ENCODE peak calls at places on chromosomes 13 and 19, in seven cellular contexts. One of them, this sample, is unnamed.

GRCh38 chr19:19742773-19743172 is 9.9 kb upstream of the ZNF14 start:
- DNase-seq in thoracic aorta: no peak
- DNase-seq in heart left ventricle: no peak
- DNase-seq in lower lobe of right lung: no peak
- DNase-seq in AG09309: no peak
- DNase-seq in ascending aorta: no peak
- DNase-seq in cardiac fibroblast: no peak
- DNase-seq in this sample: no peak

GRCh38 chr19:15448014-15448777 is 1.6 kb downstream of the WIZ start:
- DNase-seq in AG09309: no peak
- DNase-seq in ascending aorta: no peak
- DNase-seq in thoracic aorta: no peak
- DNase-seq in cardiac fibroblast: no peak
- DNase-seq in lower lobe of right lung: no peak
- DNase-seq in heart left ventricle: no peak
- DNase-seq in this sample: no peak

GRCh38 chr13:111288276-111288675 is 32.2 kb upstream of the TEX29 start:
- DNase-seq in heart left ventricle: no peak
- DNase-seq in ascending aorta: no peak
- DNase-seq in AG09309: no peak
- DNase-seq in thoracic aorta: no peak
- DNase-seq in lower lobe of right lung: no peak
- DNase-seq in cardiac fibroblast: no peak
- DNase-seq in this sample: no peak

GRCh38 chr19:47891923-47892666 is 6.0 kb upstream of the SULT2A1 start:
- DNase-seq in ascending aorta: no peak
- DNase-seq in AG09309: no peak
- DNase-seq in cardiac fibroblast: peak
- DNase-seq in thoracic aorta: no peak
- DNase-seq in heart left ventricle: no peak
- DNase-seq in lower lobe of right lung: no peak
- DNase-seq in this sample: peak

GRCh38 chr13:112073245-112074138 is 6.5 kb downstream of the SOX1 start:
- DNase-seq in lower lobe of right lung: no peak
- DNase-seq in cardiac fibroblast: no peak
- DNase-seq in AG09309: no peak
- DNase-seq in thoracic aorta: no peak
- DNase-seq in heart left ventricle: no peak
- DNase-seq in ascending aorta: no peak
- DNase-seq in this sample: no peak

GRCh38 chr19:343941-344624 is 513 bp downstream of the MIER2 start:
- DNase-seq in AG09309: no peak
- DNase-seq in heart left ventricle: no peak
- DNase-seq in cardiac fibroblast: peak
- DNase-seq in ascending aorta: no peak
- DNase-seq in lower lobe of right lung: no peak
- DNase-seq in thoracic aorta: no peak
- DNase-seq in this sample: peak

GRCh38 chr19:28020631-28021315 is 1192.2 kb downstream of the UQCRFS1 start:
- DNase-seq in thoracic aorta: no peak
- DNase-seq in AG09309: no peak
- DNase-seq in cardiac fibroblast: no peak
- DNase-seq in lower lobe of right lung: no peak
- DNase-seq in heart left ventricle: no peak
- DNase-seq in ascending aorta: no peak
- DNase-seq in this sample: no peak

GRCh38 chr19:42532881-42533280 is 4.6 kb upstream of the CEACAM1 start:
- DNase-seq in AG09309: no peak
- DNase-seq in ascending aorta: no peak
- DNase-seq in lower lobe of right lung: no peak
- DNase-seq in heart left ventricle: no peak
- DNase-seq in thoracic aorta: no peak
- DNase-seq in cardiac fibroblast: no peak
- DNase-seq in this sample: no peak

GRCh38 chr19:14559916-14560775 is 11.7 kb downstream of the NDUFB7 start:
- DNase-seq in lower lobe of right lung: no peak
- DNase-seq in cardiac fibroblast: no peak
- DNase-seq in thoracic aorta: no peak
- DNase-seq in AG09309: no peak
- DNase-seq in heart left ventricle: peak
- DNase-seq in ascending aorta: no peak
- DNase-seq in this sample: no peak

GRCh38 chr19:39409886-39410619 is 2.4 kb upstream of the PLEKHG2 start:
- DNase-seq in AG09309: no peak
- DNase-seq in heart left ventricle: peak
- DNase-seq in ascending aorta: peak
- DNase-seq in thoracic aorta: no peak
- DNase-seq in lower lobe of right lung: peak
- DNase-seq in cardiac fibroblast: peak
- DNase-seq in this sample: no peak

GRCh38 chr13:77611068-77611467 is 75.6 kb downstream of the SCEL start:
- DNase-seq in AG09309: no peak
- DNase-seq in thoracic aorta: no peak
- DNase-seq in lower lobe of right lung: no peak
- DNase-seq in ascending aorta: no peak
- DNase-seq in heart left ventricle: no peak
- DNase-seq in cardiac fibroblast: no peak
- DNase-seq in this sample: no peak

GRCh38 chr19:48900477-48901452 is 653 bp downstream of the NUCB1 start:
- DNase-seq in heart left ventricle: no peak
- DNase-seq in thoracic aorta: no peak
- DNase-seq in AG09309: no peak
- DNase-seq in lower lobe of right lung: no peak
- DNase-seq in cardiac fibroblast: peak
- DNase-seq in ascending aorta: no peak
- DNase-seq in this sample: peak

GRCh38 chr13:35720690-35721554 is 244.4 kb upstream of the MAB21L1 start:
- DNase-seq in cardiac fibroblast: peak
- DNase-seq in AG09309: no peak
- DNase-seq in thoracic aorta: no peak
- DNase-seq in ascending aorta: no peak
- DNase-seq in lower lobe of right lung: peak
- DNase-seq in heart left ventricle: peak
- DNase-seq in this sample: peak

GRCh38 chr13:112869202-112870061 is 99.6 kb upstream of the MCF2L start:
- DNase-seq in ascending aorta: no peak
- DNase-seq in AG09309: no peak
- DNase-seq in thoracic aorta: no peak
- DNase-seq in heart left ventricle: peak
- DNase-seq in cardiac fibroblast: no peak
- DNase-seq in lower lobe of right lung: no peak
- DNase-seq in this sample: no peak

GRCh38 chr13:99231726-99232125 is 26.5 kb downstream of the GPR18 start:
- DNase-seq in lower lobe of right lung: no peak
- DNase-seq in thoracic aorta: no peak
- DNase-seq in AG09309: no peak
- DNase-seq in cardiac fibroblast: no peak
- DNase-seq in heart left ventricle: no peak
- DNase-seq in ascending aorta: no peak
- DNase-seq in this sample: no peak

GRCh38 chr13:67366533-67366932 is 136.4 kb upstream of the PCDH9 start:
- DNase-seq in thoracic aorta: no peak
- DNase-seq in cardiac fibroblast: peak
- DNase-seq in AG09309: no peak
- DNase-seq in heart left ventricle: no peak
- DNase-seq in lower lobe of right lung: no peak
- DNase-seq in ascending aorta: no peak
- DNase-seq in this sample: peak

GRCh38 chr19:15563325-15563794 is 51.7 kb upstream of the CYP4F8 start:
- DNase-seq in AG09309: no peak
- DNase-seq in ascending aorta: no peak
- DNase-seq in cardiac fibroblast: peak
- DNase-seq in lower lobe of right lung: no peak
- DNase-seq in thoracic aorta: no peak
- DNase-seq in heart left ventricle: peak
- DNase-seq in this sample: peak

GRCh38 chr19:29941828-29942403 is at the start of gene URI1:
- DNase-seq in ascending aorta: peak
- DNase-seq in heart left ventricle: peak
- DNase-seq in cardiac fibroblast: peak
- DNase-seq in thoracic aorta: peak
- DNase-seq in lower lobe of right lung: peak
- DNase-seq in AG09309: no peak
- DNase-seq in this sample: peak

GRCh38 chr13:86585826-86586225 is 786.6 kb upstream of the SLITRK6 start:
- DNase-seq in lower lobe of right lung: no peak
- DNase-seq in thoracic aorta: no peak
- DNase-seq in heart left ventricle: peak
- DNase-seq in ascending aorta: no peak
- DNase-seq in AG09309: no peak
- DNase-seq in cardiac fibroblast: peak
- DNase-seq in this sample: peak

GRCh38 chr13:71864094-71864980 is 2.7 kb downstream of the DACH1 start:
- DNase-seq in thoracic aorta: no peak
- DNase-seq in AG09309: no peak
- DNase-seq in heart left ventricle: peak
- DNase-seq in lower lobe of right lung: peak
- DNase-seq in cardiac fibroblast: peak
- DNase-seq in ascending aorta: no peak
- DNase-seq in this sample: no peak

GRCh38 chr19:28987177-28987576 is 225.8 kb downstream of the UQCRFS1 start:
- DNase-seq in heart left ventricle: no peak
- DNase-seq in thoracic aorta: no peak
- DNase-seq in cardiac fibroblast: no peak
- DNase-seq in lower lobe of right lung: no peak
- DNase-seq in ascending aorta: no peak
- DNase-seq in AG09309: no peak
- DNase-seq in this sample: no peak

GRCh38 chr19:11451942-11452813 is 16.7 kb downstream of the PRKCSH start:
- DNase-seq in lower lobe of right lung: no peak
- DNase-seq in cardiac fibroblast: no peak
- DNase-seq in thoracic aorta: no peak
- DNase-seq in ascending aorta: no peak
- DNase-seq in heart left ventricle: no peak
- DNase-seq in AG09309: no peak
- DNase-seq in this sample: peak
- TF ChIP-seq CTCF in lower lobe of right lung: no peak
- TF ChIP-seq CTCF in cardiac fibroblast: no peak
- TF ChIP-seq CTCF in thoracic aorta: no peak
- TF ChIP-seq CTCF in ascending aorta: no peak
- TF ChIP-seq CTCF in heart left ventricle: no peak
- TF ChIP-seq CTCF in AG09309: no peak
- TF ChIP-seq CTCF in this sample: peak

DNA sequence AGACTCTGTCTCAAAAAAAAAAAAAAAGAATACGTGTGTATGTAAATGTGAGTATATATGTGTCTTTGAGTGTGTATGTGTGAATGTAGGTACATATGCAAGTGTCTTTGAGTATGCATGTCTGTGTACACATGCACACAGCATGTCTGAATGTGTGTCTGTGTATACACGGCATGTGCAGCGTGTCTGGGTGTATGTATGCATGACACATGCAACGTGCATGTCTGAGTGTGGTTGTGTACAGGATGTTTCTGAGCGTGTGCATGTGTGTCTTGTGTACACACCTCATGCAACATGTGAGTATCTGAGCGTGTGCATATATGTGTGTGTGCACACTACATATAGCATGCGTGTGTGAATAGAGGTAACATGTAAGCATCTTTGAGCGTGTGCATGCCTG is 20.8 kb downstream of the FBN3 start:
- DNase-seq in ascending aorta: no peak
- DNase-seq in AG09309: no peak
- DNase-seq in thoracic aorta: no peak
- DNase-seq in lower lobe of right lung: no peak
- DNase-seq in heart left ventricle: no peak
- DNase-seq in cardiac fibroblast: no peak
- DNase-seq in this sample: no peak
- TF ChIP-seq CTCF in ascending aorta: no peak
- TF ChIP-seq CTCF in AG09309: no peak
- TF ChIP-seq CTCF in thoracic aorta: no peak
- TF ChIP-seq CTCF in lower lobe of right lung: no peak
- TF ChIP-seq CTCF in heart left ventricle: no peak
- TF ChIP-seq CTCF in cardiac fibroblast: no peak
- TF ChIP-seq CTCF in this sample: no peak

DNA sequence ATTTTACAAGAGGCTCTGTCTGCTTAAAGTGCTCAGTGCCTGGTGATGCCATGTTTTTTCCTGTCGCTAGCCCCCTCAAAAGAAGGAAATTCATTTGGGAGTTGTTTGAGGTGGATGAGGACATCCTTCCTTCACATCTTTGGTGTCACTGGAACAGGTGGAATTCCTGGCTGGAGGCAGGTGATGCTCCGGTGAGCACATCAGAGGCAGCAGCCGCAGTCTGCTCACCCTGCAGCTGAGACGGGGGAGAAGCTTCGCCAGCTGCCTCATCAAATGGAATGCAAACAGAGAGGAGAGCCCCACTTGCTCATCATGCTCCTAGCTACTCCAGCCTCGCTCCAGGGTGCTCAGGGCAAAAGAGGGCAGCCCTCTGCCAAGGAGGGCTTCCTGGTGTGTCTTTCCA is 74.1 kb upstream of the UBL3 start:
- DNase-seq in thoracic aorta: no peak
- DNase-seq in cardiac fibroblast: peak
- DNase-seq in ascending aorta: no peak
- DNase-seq in heart left ventricle: no peak
- DNase-seq in AG09309: peak
- DNase-seq in lower lobe of right lung: no peak
- DNase-seq in this sample: peak
- TF ChIP-seq CTCF in thoracic aorta: no peak
- TF ChIP-seq CTCF in cardiac fibroblast: no peak
- TF ChIP-seq CTCF in ascending aorta: no peak
- TF ChIP-seq CTCF in heart left ventricle: no peak
- TF ChIP-seq CTCF in AG09309: no peak
- TF ChIP-seq CTCF in lower lobe of right lung: no peak
- TF ChIP-seq CTCF in this sample: no peak

GRCh38 chr13:47908200-47908902 is 92.7 kb downstream of the SUCLA2 start:
- DNase-seq in ascending aorta: no peak
- DNase-seq in heart left ventricle: no peak
- DNase-seq in lower lobe of right lung: no peak
- DNase-seq in thoracic aorta: no peak
- DNase-seq in AG09309: no peak
- DNase-seq in cardiac fibroblast: peak
- DNase-seq in this sample: peak

GRCh38 chr13:47903836-47904235 is 97.2 kb downstream of the SUCLA2 start:
- DNase-seq in ascending aorta: no peak
- DNase-seq in thoracic aorta: no peak
- DNase-seq in lower lobe of right lung: no peak
- DNase-seq in cardiac fibroblast: peak
- DNase-seq in heart left ventricle: no peak
- DNase-seq in AG09309: peak
- DNase-seq in this sample: peak

GRCh38 chr13:47901451-47901850 is 99.6 kb downstream of the SUCLA2 start:
- DNase-seq in lower lobe of right lung: no peak
- DNase-seq in heart left ventricle: no peak
- DNase-seq in ascending aorta: no peak
- DNase-seq in cardiac fibroblast: peak
- DNase-seq in thoracic aorta: no peak
- DNase-seq in AG09309: peak
- DNase-seq in this sample: peak

GRCh38 chr13:47904239-47904638 is 96.8 kb downstream of the SUCLA2 start:
- DNase-seq in thoracic aorta: no peak
- DNase-seq in ascending aorta: no peak
- DNase-seq in lower lobe of right lung: no peak
- DNase-seq in AG09309: no peak
- DNase-seq in cardiac fibroblast: no peak
- DNase-seq in heart left ventricle: no peak
- DNase-seq in this sample: no peak

DNA sequence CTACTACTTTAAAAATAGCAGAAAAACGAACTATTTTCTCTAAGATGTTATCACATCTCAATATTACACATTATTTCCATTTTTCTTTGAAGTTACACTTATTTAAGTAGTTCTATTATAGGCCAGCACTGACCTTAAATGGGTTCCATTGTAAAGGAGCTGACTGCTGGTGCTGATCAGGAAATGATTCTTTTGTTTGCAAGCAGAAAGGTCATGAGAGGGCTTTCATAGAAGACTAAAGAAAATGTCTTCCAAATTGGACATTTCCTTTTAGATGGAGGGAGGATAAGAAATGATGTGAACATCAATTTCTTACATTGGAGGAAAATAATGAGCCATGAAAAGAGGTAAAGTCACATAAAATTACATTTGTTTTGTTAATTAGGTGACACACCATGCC is 96.2 kb downstream of the SUCLA2 start:
- DNase-seq in AG09309: no peak
- DNase-seq in cardiac fibroblast: no peak
- DNase-seq in thoracic aorta: no peak
- DNase-seq in lower lobe of right lung: no peak
- DNase-seq in heart left ventricle: no peak
- DNase-seq in ascending aorta: no peak
- DNase-seq in this sample: no peak
- TF ChIP-seq CTCF in AG09309: no peak
- TF ChIP-seq CTCF in cardiac fibroblast: no peak
- TF ChIP-seq CTCF in thoracic aorta: no peak
- TF ChIP-seq CTCF in lower lobe of right lung: no peak
- TF ChIP-seq CTCF in heart left ventricle: no peak
- TF ChIP-seq CTCF in ascending aorta: no peak
- TF ChIP-seq CTCF in this sample: no peak

This sample was measured in choroid plexus epithelial cell.